ENCODE peak calls at places on chromosomes 6 and 20, in eight cellular contexts. E, G, Y, Z, P, A, L and O are unnamed samples.

GRCh38 chr6:166342293-166343156 is at the start of gene SFT2D1:
- DNase-seq in E (peak), G (peak), Y (peak), Z (peak), P (peak), A (peak), L (peak), O (peak)

GRCh38 chr6:136774228-136775041 is 17.8 kb downstream of the MAP3K5 start:
- DNase-seq in E (no peak), G (no peak), Y (no peak), Z (peak), P (no peak), A (no peak), L (no peak), O (no peak)

GRCh38 chr6:31737315-31738047 is 1.2 kb upstream of the CLIC1 start:
- DNase-seq in E (no peak), G (peak), Y (peak), Z (no peak), P (no peak), A (no peak), L (no peak), O (peak)

GRCh38 chr20:62898970-62899632 is 27.2 kb downstream of the DIDO1 start:
- DNase-seq in E (no peak), G (no peak), Y (no peak), Z (no peak), P (no peak), A (no peak), L (peak), O (no peak)

GRCh38 chr6:36383608-36384007 is 3.9 kb downstream of the ETV7 start:
- DNase-seq in E (no peak), G (no peak), Y (no peak), Z (peak), P (no peak), A (no peak), L (no peak), O (no peak)

GRCh38 chr6:157944983-157945931 is 36.4 kb upstream of the SYNJ2 start:
- DNase-seq in E (no peak), G (no peak), Y (no peak), Z (no peak), P (no peak), A (no peak), L (no peak), O (no peak)

GRCh38 chr6:89944181-89944755 is 50.0 kb downstream of the GJA10 start:
- DNase-seq in E (no peak), G (no peak), Y (no peak), Z (no peak), P (no peak), A (no peak), L (no peak), O (no peak)

GRCh38 chr6:43717822-43718221 is 30.2 kb upstream of the MRPS18A start:
- DNase-seq in E (no peak), G (no peak), Y (no peak), Z (no peak), P (no peak), A (no peak), L (no peak), O (no peak)

GRCh38 chr6:14384175-14384949 is 266.8 kb downstream of the CD83 start:
- DNase-seq in E (no peak), G (no peak), Y (peak), Z (no peak), P (no peak), A (no peak), L (no peak), O (no peak)

GRCh38 chr6:101683884-101684283 is 290.4 kb downstream of the GRIK2 start:
- DNase-seq in E (no peak), G (no peak), Y (no peak), Z (no peak), P (no peak), A (no peak), L (no peak), O (no peak)

GRCh38 chr20:13687827-13688226 is 49.1 kb upstream of the TASP1 start:
- DNase-seq in E (no peak), G (no peak), Y (no peak), Z (no peak), P (no peak), A (no peak), L (no peak), O (no peak)

GRCh38 chr20:36098364-36098763 is 56.2 kb upstream of the EPB41L1 start:
- DNase-seq in E (no peak), G (no peak), Y (no peak), Z (no peak), P (no peak), A (peak), L (peak), O (no peak)

GRCh38 chr20:10538768-10539167 is 103.7 kb downstream of the SLX4IP start:
- DNase-seq in E (no peak), G (no peak), Y (no peak), Z (no peak), P (no peak), A (no peak), L (no peak), O (no peak)

GRCh38 chr6:138688580-138688979 is 85.0 kb upstream of the CCDC28A start:
- DNase-seq in E (no peak), G (no peak), Y (no peak), Z (no peak), P (no peak), A (no peak), L (no peak), O (no peak)
- TF ChIP-seq CTCF in E (no peak), G (no peak), Y (no peak), Z (no peak), P (no peak), A (no peak), L (no peak), O (no peak)

DNA sequence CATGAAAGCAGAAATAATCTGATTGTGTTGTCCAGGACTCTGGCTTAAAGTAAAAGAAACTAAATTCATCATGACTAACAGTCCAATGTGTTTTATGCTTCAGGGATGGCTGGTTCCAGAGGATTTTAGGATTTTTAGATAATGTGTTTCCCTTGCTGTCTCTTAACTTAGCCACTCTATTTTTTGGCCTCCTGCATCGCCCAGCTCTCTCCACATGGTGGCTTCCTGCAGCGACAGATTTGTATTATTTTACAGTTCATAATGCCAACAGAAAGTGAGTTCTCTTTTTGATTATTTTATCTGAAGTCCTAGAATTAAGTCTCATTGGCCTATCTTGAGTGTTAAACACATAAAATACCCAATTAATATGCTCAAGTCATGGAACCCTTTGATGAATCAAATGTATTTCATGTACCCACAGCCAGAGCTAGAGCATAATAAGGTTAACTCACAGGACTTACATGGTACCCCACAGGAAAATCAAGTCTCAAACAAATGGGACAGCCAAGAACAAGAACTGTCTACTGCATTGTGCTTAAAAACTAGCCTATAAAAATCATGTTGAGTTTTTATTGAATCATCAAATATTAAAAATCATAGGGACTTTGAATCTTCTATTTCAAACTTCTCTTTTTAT is 582.5 kb downstream of the DOK5 start:
- DNase-seq in E (no peak), G (no peak), Y (no peak), Z (no peak), P (no peak), A (no peak), L (peak), O (no peak)
- TF ChIP-seq EZH2phosphoT487 in E (no peak), G (no peak), Y (no peak), Z (no peak), P (no peak), A (no peak), L (no peak), O (no peak)

GRCh38 chr6:167828325-167828956 is 1.7 kb downstream of the AFDN start:
- DNase-seq in E (no peak), G (no peak), Y (no peak), Z (peak), P (no peak), A (peak), L (no peak), O (no peak)
- H3K4me3 ChIP-seq in E (peak), G (peak), Y (peak), Z (peak), P (peak), A (peak), L (no peak), O (peak)

GRCh38 chr6:135411339-135411738 is 86.2 kb downstream of the AHI1 start:
- DNase-seq in E (no peak), G (no peak), Y (no peak), Z (peak), P (no peak), A (peak), L (no peak), O (no peak)
- TF ChIP-seq CTCF in E (no peak), G (no peak), Y (peak), Z (peak), P (peak), A (peak), L (peak), O (peak)

GRCh38 chr20:37571033-37571432 is 43.4 kb upstream of the BLCAP start:
- DNase-seq in E (no peak), G (no peak), Y (no peak), Z (no peak), P (no peak), A (no peak), L (no peak), O (no peak)
- TF ChIP-seq EZH2phosphoT487 in E (no peak), G (no peak), Y (no peak), Z (no peak), P (no peak), A (no peak), L (no peak), O (no peak)

DNA sequence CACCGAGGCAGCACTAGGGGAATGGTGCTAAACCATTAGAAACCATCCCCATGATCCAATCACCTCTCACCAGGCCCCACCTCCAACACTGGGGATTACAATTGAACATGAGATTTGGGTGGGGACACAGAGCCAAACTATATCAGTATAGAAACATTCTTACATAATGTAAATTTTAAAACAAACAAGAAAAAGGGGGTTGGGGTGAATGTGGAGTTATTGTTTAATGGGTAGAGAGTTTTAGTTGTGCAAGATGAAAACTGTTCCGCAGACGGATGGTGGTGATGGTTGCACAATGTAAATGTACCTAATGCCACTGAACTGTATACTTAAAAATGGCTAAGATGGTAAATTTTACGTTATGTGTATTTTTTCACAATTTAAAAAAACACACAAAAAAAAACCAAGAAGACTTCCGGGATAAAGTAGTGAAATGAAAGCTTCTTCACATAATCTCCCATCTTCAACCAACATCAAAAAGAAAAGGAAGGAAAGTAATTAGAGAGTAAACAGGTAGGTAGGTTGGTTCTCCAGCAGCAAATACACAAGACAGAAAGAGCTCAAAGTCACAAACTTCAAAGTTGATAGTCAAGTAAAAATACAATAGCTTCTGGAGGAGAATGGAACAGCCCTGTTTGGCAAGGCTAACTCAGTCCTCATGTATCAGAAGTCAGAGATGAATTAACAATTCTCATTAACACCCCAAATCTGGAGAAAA is 16.3 kb downstream of the RARS2 start:
- DNase-seq in E (no peak), G (no peak), Y (no peak), Z (no peak), P (no peak), A (no peak), L (no peak), O (no peak)
- H3K4me3 ChIP-seq in E (no peak), G (no peak), Y (no peak), Z (no peak), P (no peak), A (no peak), L (peak), O (no peak)

GRCh38 chr6:113120577-113121285 is 736.4 kb upstream of the MARCKS start:
- DNase-seq in E (peak), G (peak), Y (peak), Z (peak), P (no peak), A (no peak), L (no peak), O (peak)

GRCh38 chr6:113120214-113120576 is 737.0 kb upstream of the MARCKS start:
- DNase-seq in E (peak), G (no peak), Y (no peak), Z (peak), P (no peak), A (no peak), L (no peak), O (peak)

GRCh38 chr6:113128020-113128419 is 729.1 kb upstream of the MARCKS start:
- DNase-seq in E (no peak), G (no peak), Y (no peak), Z (no peak), P (no peak), A (no peak), L (no peak), O (no peak)

GRCh38 chr6:113122060-113122459 is 735.1 kb upstream of the MARCKS start:
- DNase-seq in E (peak), G (peak), Y (peak), Z (peak), P (no peak), A (no peak), L (no peak), O (peak)
- TF ChIP-seq CTCF in E (peak), G (peak), Y (no peak), Z (peak), P (peak), A (no peak), L (no peak), O (peak)

DNA sequence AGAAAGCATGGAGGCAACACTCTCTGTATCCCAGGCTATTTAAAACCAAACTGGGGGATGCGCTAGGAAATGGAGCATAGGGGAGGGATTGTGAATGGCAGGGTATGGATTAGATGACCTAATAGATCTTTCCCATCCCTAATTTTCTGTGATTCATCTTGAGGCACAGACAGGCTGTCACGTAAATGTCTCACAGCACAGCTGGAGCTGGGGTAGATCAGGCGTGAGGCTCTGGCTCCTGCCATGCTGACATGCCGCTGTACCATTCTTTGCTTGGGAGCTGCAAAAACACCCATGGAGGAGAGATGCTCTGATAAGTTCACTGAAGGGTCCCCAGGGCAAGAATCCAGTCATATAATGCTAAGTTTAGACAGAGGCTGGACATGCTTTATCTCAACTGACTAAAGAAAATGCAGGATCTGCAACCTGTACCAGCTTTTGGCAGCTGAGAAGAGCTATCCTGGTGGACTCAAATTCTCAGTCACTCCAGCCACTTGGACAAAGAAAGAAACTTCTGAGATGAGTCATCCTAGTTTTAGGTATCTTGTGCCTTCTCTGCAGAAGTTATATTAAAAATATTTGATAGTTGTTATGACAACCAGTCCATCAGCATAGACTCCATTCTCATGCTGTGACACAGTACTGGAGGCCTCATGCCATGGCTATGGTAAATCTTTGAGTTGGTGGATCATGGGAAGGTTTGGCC is 185.1 kb upstream of the RAB32 start:
- DNase-seq in E (no peak), G (no peak), Y (no peak), Z (peak), P (no peak), A (no peak), L (no peak), O (no peak)
- TF ChIP-seq EZH2phosphoT487 in E (no peak), G (no peak), Y (no peak), Z (no peak), P (no peak), A (no peak), L (no peak), O (no peak)

GRCh38 chr6:33417903-33418689 is at the start of gene CUTA:
- DNase-seq in E (peak), G (peak), Y (peak), Z (peak), P (peak), A (peak), L (peak), O (peak)

GRCh38 chr6:33421344-33421643 is 1.4 kb downstream of the SYNGAP1 start:
- DNase-seq in E (no peak), G (no peak), Y (no peak), Z (no peak), P (no peak), A (no peak), L (no peak), O (no peak)

GRCh38 chr6:33418690-33419291 is 884 bp upstream of the CUTA start:
- DNase-seq in E (no peak), G (peak), Y (peak), Z (no peak), P (no peak), A (no peak), L (no peak), O (no peak)

GRCh38 chr6:33419580-33420492 is at the start of gene SYNGAP1:
- DNase-seq in E (no peak), G (peak), Y (peak), Z (no peak), P (peak), A (peak), L (no peak), O (peak)

GRCh38 chr6:33420493-33421343 is 853 bp downstream of the SYNGAP1 start:
- DNase-seq in E (no peak), G (peak), Y (no peak), Z (no peak), P (no peak), A (peak), L (no peak), O (no peak)
- H3K4me3 ChIP-seq in E (no peak), G (peak), Y (peak), Z (no peak), P (no peak), A (peak), L (no peak), O (peak)